ENCODE peak calls at places on chromosomes 6 and 20, in five cellular contexts. F is ovary, L is testis, R is heart left ventricle, M is lower leg skin. E is an unnamed sample.

GRCh38 chr20:41245086-41245707 is 72.3 kb downstream of the ZHX3 start:
- DNase-seq in R (no peak), F (no peak), L (no peak), M (no peak), E (no peak)

GRCh38 chr6:21479140-21479539 is 114.4 kb upstream of the SOX4 start:
- DNase-seq in M (no peak), R (peak), F (peak), L (peak), E (no peak)

GRCh38 chr6:129215916-129216525 is 333.1 kb downstream of the LAMA2 start:
- DNase-seq in F (no peak), M (no peak), R (no peak), L (no peak), E (no peak)

GRCh38 chr20:37936451-37936850 is 33.5 kb downstream of the VSTM2L start:
- DNase-seq in F (no peak), M (no peak), R (no peak), L (no peak), E (no peak)

GRCh38 chr20:12316794-12317193 is 399.1 kb downstream of the BTBD3 start:
- DNase-seq in M (no peak), L (no peak), R (no peak), F (no peak), E (no peak)

GRCh38 chr20:50194831-50195523 is 4.3 kb downstream of the CEBPB start:
- DNase-seq in R (no peak), M (no peak), F (no peak), L (no peak), E (no peak)

GRCh38 chr20:56451056-56451765 is 17.2 kb upstream of the RTF2 start:
- DNase-seq in L (no peak), M (no peak), F (no peak), R (no peak), E (no peak)

GRCh38 chr6:91482498-91482897 is 895.6 kb upstream of the MAP3K7 start:
- DNase-seq in M (no peak), L (no peak), R (no peak), F (no peak), E (no peak)

GRCh38 chr6:47977314-47977713 is 133.7 kb downstream of the PTCHD4 start:
- DNase-seq in L (no peak), F (no peak), R (no peak), M (no peak), E (no peak)

GRCh38 chr20:44909872-44910689 is at the start of gene PABPC1L:
- DNase-seq in L (peak), R (peak), F (peak), M (peak), E (no peak)

GRCh38 chr6:158565122-158565429 is 5.2 kb downstream of the TMEM181 start:
- DNase-seq in F (no peak), L (no peak), R (no peak), M (no peak), E (no peak)

GRCh38 chr6:158566207-158566818 is 6.4 kb downstream of the TMEM181 start:
- DNase-seq in M (no peak), F (no peak), R (no peak), L (no peak), E (no peak)

GRCh38 chr6:158564243-158565121 is 4.6 kb downstream of the TMEM181 start:
- DNase-seq in R (no peak), F (no peak), L (no peak), M (no peak), E (no peak)

GRCh38 chr6:158567152-158567551 is 7.3 kb downstream of the TMEM181 start:
- DNase-seq in R (no peak), M (no peak), F (no peak), L (no peak), E (no peak)

DNA sequence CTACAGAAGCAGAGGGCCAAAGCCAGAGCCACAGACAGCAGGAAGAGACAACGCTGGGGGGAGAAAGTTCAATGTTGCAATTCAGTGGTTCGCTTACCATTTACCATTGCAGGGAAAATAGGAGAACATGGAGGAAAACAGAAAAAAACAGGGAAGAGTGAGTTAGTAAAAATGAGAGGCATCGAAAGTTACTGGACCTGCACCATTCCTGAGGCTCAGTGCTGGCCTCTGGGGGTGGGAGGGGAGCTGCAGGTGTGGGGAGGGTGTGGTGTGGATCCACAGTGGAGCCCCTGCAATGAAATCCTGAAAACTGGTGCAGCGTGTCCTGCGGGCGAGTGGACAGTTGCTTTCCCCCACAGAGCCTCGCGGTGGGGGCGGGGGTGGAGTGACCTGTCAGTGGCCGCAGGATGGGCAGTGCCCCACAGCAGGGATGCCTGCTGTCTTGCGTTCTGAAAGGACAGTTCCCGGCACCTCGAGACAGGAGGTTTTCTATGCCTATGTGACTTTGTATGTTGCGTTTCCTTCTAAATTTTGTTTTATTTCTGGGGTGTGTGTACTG is 5.7 kb downstream of the TMEM181 start:
- DNase-seq in R (no peak), L (no peak), M (no peak), F (no peak), E (no peak)
- TF ChIP-seq CTCF in R (no peak), L (no peak), M (no peak), F (no peak), E (no peak)

DNA sequence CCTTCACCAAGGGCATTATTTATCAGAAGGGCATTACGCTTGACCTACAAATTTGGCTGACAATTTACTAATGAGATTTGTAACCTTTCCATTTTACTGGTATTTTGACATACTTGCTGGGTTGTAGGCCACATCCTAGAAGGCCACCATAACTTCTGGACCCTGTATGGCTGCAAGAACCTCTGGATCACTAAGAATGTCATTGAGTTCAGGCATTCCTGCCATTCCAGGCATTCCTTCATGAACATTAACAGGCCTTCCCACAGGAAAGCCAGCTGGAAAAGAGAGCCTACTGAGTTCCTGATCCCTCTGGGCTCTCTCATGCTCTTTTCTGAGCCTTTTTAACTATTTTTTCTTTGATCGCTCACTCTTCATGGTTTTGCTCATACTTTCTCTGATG is 28.4 kb upstream of the SLC35A1 start:
- DNase-seq in M (no peak), R (no peak), F (no peak), L (no peak), E (no peak)
- TF ChIP-seq POLR2A in M (no peak), R (no peak), F (no peak), L (no peak), E (no peak)

GRCh38 chr6:43924222-43924702 is 154.3 kb downstream of the VEGFA start:
- DNase-seq in L (no peak), F (no peak), R (no peak), M (no peak), E (no peak)
- H3K4me3 ChIP-seq in L (no peak), F (no peak), R (no peak), M (no peak), E (no peak)

GRCh38 chr6:125966569-125966968 is 10.0 kb downstream of the HINT3 start:
- DNase-seq in R (no peak), M (no peak), L (no peak), F (no peak), E (no peak)
- TF ChIP-seq CTCF in R (no peak), M (no peak), L (no peak), F (no peak), E (no peak)

DNA sequence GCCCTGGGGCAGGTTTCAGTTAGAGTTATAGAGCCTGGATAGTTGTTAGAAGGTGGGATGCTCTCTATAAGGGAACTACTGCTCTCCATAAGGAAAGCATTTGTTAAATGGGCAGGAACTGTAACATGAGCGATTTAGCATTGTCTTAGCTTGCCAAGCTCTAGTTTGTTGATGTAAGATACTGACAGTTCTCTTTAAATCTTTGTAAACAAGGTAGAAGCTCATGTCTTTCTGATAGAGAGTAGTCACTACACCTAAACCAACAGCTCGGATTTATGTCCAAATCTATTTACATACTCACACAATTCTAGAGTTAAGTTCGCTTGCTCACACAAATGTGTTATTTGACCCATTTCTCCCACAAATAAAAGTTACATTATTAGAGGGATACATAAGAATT is 87.3 kb downstream of the PLCB1 start:
- DNase-seq in R (no peak), F (no peak), L (no peak), M (no peak), E (no peak)
- TF ChIP-seq POLR2A in R (no peak), F (no peak), L (no peak), M (no peak), E (no peak)

GRCh38 chr6:1382883-1383728 is 6.3 kb upstream of the FOXF2 start:
- DNase-seq in M (no peak), R (no peak), L (no peak), F (no peak), E (no peak)

GRCh38 chr6:1381397-1382330 is 7.7 kb upstream of the FOXF2 start:
- DNase-seq in F (no peak), R (peak), L (peak), M (no peak), E (no peak)

GRCh38 chr6:1383729-1384548 is 5.4 kb upstream of the FOXF2 start:
- DNase-seq in F (no peak), L (no peak), R (no peak), M (no peak), E (no peak)

GRCh38 chr6:1380625-1381396 is 8.6 kb upstream of the FOXF2 start:
- DNase-seq in L (no peak), F (no peak), R (no peak), M (no peak), E (no peak)

DNA sequence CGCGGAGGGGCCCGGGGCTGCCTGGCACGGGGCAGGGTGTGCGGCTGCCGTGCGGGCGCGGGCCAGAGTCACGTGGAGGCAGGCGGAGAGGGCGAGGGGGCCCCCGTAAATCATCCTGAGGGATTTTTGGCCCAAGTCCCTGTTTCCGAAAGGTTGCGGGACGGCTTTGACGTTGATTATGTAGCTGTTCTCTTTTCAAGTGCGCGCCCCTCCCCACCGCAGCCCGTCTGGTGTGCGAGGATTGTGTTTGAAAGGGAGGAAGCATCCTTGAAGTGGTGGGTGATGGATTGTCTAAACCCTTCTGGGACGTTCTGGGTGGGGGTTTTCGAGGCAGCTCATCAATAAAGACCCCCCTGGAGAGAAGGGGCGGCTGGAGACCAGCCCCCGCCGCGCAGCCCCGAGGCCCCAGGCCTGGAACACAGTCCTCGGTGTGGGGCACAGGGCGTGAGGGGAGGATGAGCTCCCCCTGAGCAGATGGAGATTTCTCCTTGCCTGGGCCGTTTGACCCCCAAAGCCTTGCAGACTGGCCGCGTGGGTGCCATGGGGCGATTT is 7.0 kb upstream of the FOXF2 start:
- DNase-seq in L (no peak), F (no peak), R (no peak), M (no peak), E (no peak)
- H3K4me3 ChIP-seq in L (peak), F (no peak), R (no peak), M (no peak), E (peak)

GRCh38 chr6:50330347-50330746 is 280.6 kb upstream of the DEFB112 start:
- DNase-seq in L (no peak), M (no peak), F (no peak), R (no peak), E (no peak)
- TF ChIP-seq CTCF in L (no peak), M (no peak), F (no peak), R (no peak), E (no peak)

DNA sequence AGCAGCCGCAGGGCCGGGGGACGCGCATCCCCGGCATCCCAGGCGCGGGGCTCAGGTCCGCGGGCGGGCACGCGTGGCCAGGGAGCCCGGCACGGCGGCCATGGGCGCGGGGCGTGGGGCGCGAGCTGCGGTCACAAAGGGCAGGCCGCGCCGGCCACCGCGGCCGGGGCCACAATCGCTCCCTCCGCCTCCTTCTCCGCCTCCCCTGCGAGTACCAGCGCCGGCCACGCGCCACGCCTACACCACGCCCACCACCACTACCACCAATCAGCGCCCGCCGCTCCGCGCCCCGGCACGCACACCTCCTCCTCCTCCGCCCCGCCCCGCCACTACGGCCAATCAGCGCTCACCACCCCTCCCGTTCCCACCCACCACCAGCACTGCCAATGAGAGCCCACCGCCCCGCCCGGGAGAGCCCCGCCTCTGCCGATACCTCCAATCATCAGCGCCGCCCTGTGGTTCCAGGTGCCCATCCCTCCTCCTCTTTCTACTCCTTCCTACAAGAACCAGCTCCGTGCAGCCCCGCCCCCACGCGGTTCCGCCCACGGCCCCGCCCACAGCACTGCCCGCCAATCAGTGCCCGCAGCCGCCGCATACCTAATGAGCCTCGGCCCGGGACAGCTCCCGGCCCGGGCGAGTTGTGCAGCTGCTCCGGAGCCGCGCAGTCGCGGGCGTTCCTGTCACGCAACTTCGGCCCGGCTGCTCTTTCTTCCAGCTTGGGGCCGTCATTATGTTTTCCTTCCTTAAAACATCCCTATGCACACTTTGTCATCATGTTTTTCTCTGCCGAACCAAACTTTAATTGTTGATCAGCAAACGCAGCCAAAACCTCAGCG is at the start of gene RPS6KA2:
- DNase-seq in M (peak), F (peak), L (peak), R (peak), E (peak)
- TF ChIP-seq POLR2A in M (no peak), F (peak), L (no peak), R (peak), E (no peak)

DNA sequence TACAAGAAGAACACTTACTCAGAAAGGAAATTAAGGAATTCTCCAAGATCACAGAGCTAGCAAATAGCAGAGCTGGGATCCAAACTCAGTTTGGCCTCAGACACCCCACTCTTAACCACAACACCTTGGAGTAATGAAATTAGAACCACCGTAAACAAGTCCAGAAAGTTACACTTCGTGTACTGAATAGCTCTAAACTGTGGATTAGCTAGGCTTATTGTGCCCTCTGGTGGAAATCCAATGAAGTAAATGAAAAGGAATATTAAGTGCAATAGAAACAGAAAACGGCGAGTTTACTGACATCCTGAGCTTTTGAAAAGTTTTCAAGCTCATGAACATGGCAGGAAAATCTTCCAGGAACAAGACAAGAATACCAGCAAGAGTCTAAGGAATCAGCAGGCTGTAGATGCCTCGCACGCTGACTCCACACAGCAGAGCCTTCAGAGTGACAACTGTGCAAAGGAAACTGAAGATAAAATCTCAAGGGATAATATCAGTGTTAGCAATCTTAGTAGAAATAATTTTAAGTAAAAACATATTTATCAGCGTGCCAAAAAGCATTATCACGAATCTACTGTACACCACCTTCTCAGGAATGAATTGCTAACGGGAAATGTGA is 34.6 kb downstream of the FBXO5 start:
- DNase-seq in L (no peak), M (no peak), R (no peak), F (no peak), E (no peak)
- H3K4me3 ChIP-seq in L (no peak), M (no peak), R (no peak), F (no peak), E (no peak)

E was measured in esophagus squamous epithelium.